ENCODE peak calls at places on chromosome 19, in six cellular contexts. Q is breast epithelium, P is psoas muscle, K is uterus, S is left ventricle myocardium inferior, Y is GM23248. X is an unnamed sample.

GRCh38 chr19:32908641-32909190 is 39.1 kb upstream of the SLC7A9 start:
- DNase-seq in Q (no peak), P (no peak), K (no peak), S (no peak), Y (no peak), X (no peak)

GRCh38 chr19:3537438-3538240 is 1.3 kb upstream of the TEKTIP1 start:
- DNase-seq in Q (no peak), P (no peak), K (no peak), S (no peak), Y (no peak), X (no peak)

GRCh38 chr19:54518844-54519243 is 16.2 kb downstream of the LAIR2 start:
- DNase-seq in Q (no peak), P (no peak), K (no peak), S (no peak), Y (no peak), X (no peak)

GRCh38 chr19:39381910-39382611 is 8.8 kb downstream of the PAF1 start:
- DNase-seq in Q (no peak), P (no peak), K (no peak), S (no peak), Y (peak; percentile 45), X (no peak)

GRCh38 chr19:3667037-3667638 is 33.1 kb downstream of the PIP5K1C start:
- DNase-seq in Q (no peak), P (no peak), K (no peak), S (no peak), Y (no peak), X (no peak)

GRCh38 chr19:31908486-31909255 is 436.7 kb upstream of the ZNF507 start:
- DNase-seq in Q (no peak), P (no peak), K (no peak), S (no peak), Y (no peak), X (no peak)

GRCh38 chr19:11138659-11139526 is 16.7 kb downstream of the SPC24 start:
- DNase-seq in Q (no peak), P (peak; percentile 87), K (peak; percentile 89), S (peak; percentile 85), Y (peak; percentile 93), X (no peak)

GRCh38 chr19:5028229-5028886 is 59.4 kb downstream of the KDM4B start:
- DNase-seq in Q (no peak), P (no peak), K (no peak), S (no peak), Y (no peak), X (no peak)

GRCh38 chr19:33868821-33869412 is 72.2 kb downstream of the KCTD15 start:
- DNase-seq in Q (peak; percentile 56), P (peak; percentile 37), K (peak; percentile 24), S (peak; percentile 35), Y (peak; percentile 67), X (no peak)

GRCh38 chr19:55673465-55673864 is 1.6 kb upstream of the EPN1 start:
- DNase-seq in Q (no peak), P (no peak), K (no peak), S (no peak), Y (no peak), X (no peak)

GRCh38 chr19:16920816-16921529 is 32.2 kb downstream of the F2RL3 start:
- DNase-seq in Q (no peak), P (peak; percentile 43), K (no peak), S (no peak), Y (peak; percentile 91), X (no peak)

GRCh38 chr19:39671739-39672363 is 16.1 kb downstream of the LGALS16 start:
- DNase-seq in Q (no peak), P (no peak), K (no peak), S (no peak), Y (peak; percentile 60), X (peak; percentile 52)

GRCh38 chr19:38685666-38686529 is 38.4 kb downstream of the ACTN4 start:
- DNase-seq in Q (no peak), P (no peak), K (no peak), S (no peak), Y (peak; percentile 78), X (peak; percentile 77)

GRCh38 chr19:39409886-39410619 is 2.4 kb upstream of the PLEKHG2 start:
- DNase-seq in Q (no peak), P (peak; percentile 87), K (peak; percentile 88), S (peak; percentile 87), Y (peak; percentile 81), X (peak; percentile 90)

GRCh38 chr19:52897149-52897935 is at the start of gene ZNF320:
- DNase-seq in Q (peak; percentile 97), P (peak; percentile 97), K (peak; percentile 98), S (peak; percentile 97), Y (peak; percentile 99), X (peak; percentile 92)

GRCh38 chr19:11383706-11384048 is 437 bp downstream of the EPOR start:
- DNase-seq in Q (no peak), P (no peak), K (no peak), S (no peak), Y (no peak), X (no peak)

GRCh38 chr19:980133-980998 is 3.8 kb upstream of the WDR18 start:
- DNase-seq in Q (no peak), P (no peak), K (no peak), S (no peak), Y (no peak), X (no peak)

GRCh38 chr19:29766100-29766499 is 45.7 kb upstream of the CCNE1 start:
- DNase-seq in Q (no peak), P (no peak), K (no peak), S (no peak), Y (no peak), X (no peak)

GRCh38 chr19:13849991-13850909 is 26.7 kb upstream of the NANOS3 start:
- DNase-seq in Q (peak; percentile 86), P (peak; percentile 87), K (peak; percentile 92), S (peak; percentile 88), Y (peak; percentile 89), X (peak; percentile 73)

GRCh38 chr19:17020823-17021222 is 5.8 kb downstream of the CPAMD8 start:
- DNase-seq in Q (no peak), P (no peak), K (no peak), S (no peak), Y (no peak), X (no peak)

GRCh38 chr19:41350735-41351338 is 2.9 kb downstream of the TGFB1 start:
- DNase-seq in Q (no peak), P (no peak), K (no peak), S (no peak), Y (peak; percentile 53), X (peak; percentile 35)

GRCh38 chr19:46951236-46951986 is 68.2 kb upstream of the NPAS1 start:
- DNase-seq in Q (no peak), P (no peak), K (no peak), S (no peak), Y (peak; percentile 73), X (peak; percentile 88)

GRCh38 chr19:35937345-35938281 is 1.4 kb downstream of the LRFN3 start:
- DNase-seq in Q (no peak), P (no peak), K (no peak), S (no peak), Y (peak; percentile 18), X (peak; percentile 33)
- H3K27ac ChIP-seq in Q (peak overlapping the region; percentile 79), P (peak overlapping the region; percentile 71), K (peak overlapping the region; percentile 84), S (peak overlapping the region; percentile 76), Y (no peak overlapping the region), X (no peak overlapping the region)

DNA sequence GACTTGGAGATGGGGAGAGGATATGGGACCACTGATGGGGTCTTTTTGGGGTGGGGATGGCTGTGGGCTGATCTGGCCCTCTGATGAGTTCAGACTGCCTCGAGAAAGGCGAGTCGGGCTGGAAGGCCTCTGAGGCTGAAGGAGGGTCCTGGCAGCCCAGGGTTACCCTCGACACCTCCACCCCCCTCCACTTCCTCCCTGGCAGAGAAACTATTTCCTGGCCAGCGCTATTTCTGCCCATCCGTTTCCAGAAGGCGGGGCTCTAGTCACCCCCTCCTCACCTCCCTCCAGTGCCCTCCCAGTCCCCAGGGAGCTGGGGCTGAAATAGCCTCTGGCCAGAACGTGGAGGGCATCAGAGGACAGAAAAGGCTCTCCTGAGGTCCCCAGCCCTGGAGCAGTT is 9.7 kb downstream of the EXOC3L2 start:
- DNase-seq in Q (no peak), P (no peak), K (no peak), S (no peak), Y (no peak), X (no peak)
- H3K4me1 ChIP-seq in Q (no peaks in the 10 kb centered on the region), P (no peaks in the 10 kb centered on the region), K (no peaks in the 10 kb centered on the region), S (peaks cover 9% of the 10 kb centered on the region), Y (no peaks in the 10 kb centered on the region), X (no peaks in the 10 kb centered on the region)

GRCh38 chr19:2269244-2270156 is 12.5 kb downstream of the PEAK3 start:
- DNase-seq in Q (peak; percentile 99), P (peak; percentile 99), K (peak; percentile 99), S (peak; percentile 99), Y (peak; percentile 96), X (peak; percentile 97)

GRCh38 chr19:2266183-2266993 is 10.2 kb upstream of the JSRP1 start:
- DNase-seq in Q (peak; percentile 84), P (peak; percentile 86), K (peak; percentile 78), S (peak; percentile 89), Y (peak; percentile 95), X (peak; percentile 90)

GRCh38 chr19:2268861-2269243 is 12.6 kb upstream of the JSRP1 start:
- DNase-seq in Q (no peak), P (no peak), K (no peak), S (no peak), Y (no peak), X (no peak)

GRCh38 chr19:2270157-2270571 is 11.8 kb downstream of the PEAK3 start:
- DNase-seq in Q (no peak), P (peak; percentile 79), K (peak; percentile 62), S (peak; percentile 61), Y (peak; percentile 64), X (no peak)

GRCh38 chr19:2268480-2268830 is 12.2 kb upstream of the JSRP1 start:
- DNase-seq in Q (no peak), P (no peak), K (no peak), S (no peak), Y (no peak), X (no peak)
- H3K4me3 ChIP-seq in Q (peak overlapping the region; percentile 100), P (peak overlapping the region; percentile 97), K (no peak overlapping the region), S (peak overlapping the region; percentile 99), Y (peak overlapping the region; percentile 76), X (no peak overlapping the region)

GRCh38 chr19:18044825-18045304 is 36.9 kb downstream of the ARRDC2 start:
- DNase-seq in Q (peak; percentile 73), P (peak; percentile 72), K (peak; percentile 38), S (peak; percentile 74), Y (peak; percentile 86), X (peak; percentile 85)
- H3K27ac ChIP-seq in Q (peak overlapping the region; percentile 82), P (peak overlapping the region; percentile 90), K (peak overlapping the region; percentile 33), S (peak overlapping the region; percentile 88), Y (peak overlapping the region; percentile 72), X (peak overlapping the region; percentile 14)

GRCh38 chr19:7139095-7139494 is 69.6 kb downstream of the ZNF557 start:
- DNase-seq in Q (no peak), P (no peak), K (no peak), S (no peak), Y (no peak), X (no peak)
- H3K4me1 ChIP-seq in Q (no peaks in the 10 kb centered on the region), P (peaks cover 23% of the 10 kb centered on the region), K (no peaks in the 10 kb centered on the region), S (peaks cover 22% of the 10 kb centered on the region), Y (peaks cover 10% of the 10 kb centered on the region), X (no peaks in the 10 kb centered on the region)